ENCODE peak calls at places on chromosome 9, in five cellular contexts. One of them, this sample, is unnamed.

GRCh38 chr9:129398101-129398795 is 220.2 kb upstream of the IER5L start:
- DNase-seq in GM04503: no peak
- DNase-seq in NCI-H1694 treated with DMSO at 0.1 percent for 48 hours: no peak
- DNase-seq in HEK293T: no peak
- DNase-seq in nephron progenitor cell: no peak
- DNase-seq in this sample: no peak

GRCh38 chr9:81825831-81826540 is 102.2 kb upstream of the SPATA31D4 start:
- DNase-seq in GM04503: no peak
- DNase-seq in NCI-H1694 treated with DMSO at 0.1 percent for 48 hours: no peak
- DNase-seq in HEK293T: no peak
- DNase-seq in nephron progenitor cell: no peak
- DNase-seq in this sample: no peak

GRCh38 chr9:132356276-132356924 is 1.6 kb upstream of the SETX start:
- DNase-seq in GM04503: no peak
- DNase-seq in NCI-H1694 treated with DMSO at 0.1 percent for 48 hours: no peak
- DNase-seq in HEK293T: no peak
- DNase-seq in nephron progenitor cell: no peak
- DNase-seq in this sample: no peak

GRCh38 chr9:99660191-99660636 is 161.5 kb upstream of the NR4A3 start:
- DNase-seq in GM04503: no peak
- DNase-seq in NCI-H1694 treated with DMSO at 0.1 percent for 48 hours: peak
- DNase-seq in HEK293T: no peak
- DNase-seq in nephron progenitor cell: no peak
- DNase-seq in this sample: no peak

GRCh38 chr9:87387351-87388055 is 110.2 kb upstream of the DAPK1 start:
- DNase-seq in GM04503: no peak
- DNase-seq in NCI-H1694 treated with DMSO at 0.1 percent for 48 hours: no peak
- DNase-seq in HEK293T: no peak
- DNase-seq in nephron progenitor cell: no peak
- DNase-seq in this sample: no peak

GRCh38 chr9:16180546-16180945 is 627.7 kb downstream of the CCDC171 start:
- DNase-seq in GM04503: peak
- DNase-seq in NCI-H1694 treated with DMSO at 0.1 percent for 48 hours: no peak
- DNase-seq in HEK293T: no peak
- DNase-seq in nephron progenitor cell: no peak
- DNase-seq in this sample: no peak

GRCh38 chr9:127520941-127521918 is 69.9 kb downstream of the LRSAM1 start:
- DNase-seq in GM04503: no peak
- DNase-seq in NCI-H1694 treated with DMSO at 0.1 percent for 48 hours: no peak
- DNase-seq in HEK293T: no peak
- DNase-seq in nephron progenitor cell: peak
- DNase-seq in this sample: peak

GRCh38 chr9:109194157-109194556 is 27.1 kb upstream of the FRRS1L start:
- DNase-seq in GM04503: no peak
- DNase-seq in NCI-H1694 treated with DMSO at 0.1 percent for 48 hours: no peak
- DNase-seq in HEK293T: no peak
- DNase-seq in nephron progenitor cell: no peak
- DNase-seq in this sample: no peak

GRCh38 chr9:121634329-121634784 is 17.1 kb upstream of the DAB2IP start:
- DNase-seq in GM04503: no peak
- DNase-seq in NCI-H1694 treated with DMSO at 0.1 percent for 48 hours: no peak
- DNase-seq in HEK293T: no peak
- DNase-seq in nephron progenitor cell: no peak
- DNase-seq in this sample: no peak

GRCh38 chr9:89078860-89079259 is 87.6 kb downstream of the S1PR3 start:
- DNase-seq in GM04503: peak
- DNase-seq in NCI-H1694 treated with DMSO at 0.1 percent for 48 hours: no peak
- DNase-seq in HEK293T: no peak
- DNase-seq in nephron progenitor cell: no peak
- DNase-seq in this sample: peak

GRCh38 chr9:127032256-127032655 is 90.2 kb downstream of the ANGPTL2 start:
- DNase-seq in GM04503: no peak
- DNase-seq in NCI-H1694 treated with DMSO at 0.1 percent for 48 hours: no peak
- DNase-seq in HEK293T: no peak
- DNase-seq in nephron progenitor cell: no peak
- DNase-seq in this sample: no peak

GRCh38 chr9:110427497-110428104 is 89.9 kb upstream of the TXNDC8 start:
- DNase-seq in GM04503: no peak
- DNase-seq in NCI-H1694 treated with DMSO at 0.1 percent for 48 hours: peak
- DNase-seq in HEK293T: peak
- DNase-seq in nephron progenitor cell: peak
- DNase-seq in this sample: no peak

GRCh38 chr9:90299963-90300362 is 342.7 kb downstream of the DIRAS2 start:
- DNase-seq in GM04503: no peak
- DNase-seq in NCI-H1694 treated with DMSO at 0.1 percent for 48 hours: no peak
- DNase-seq in HEK293T: no peak
- DNase-seq in nephron progenitor cell: no peak
- DNase-seq in this sample: no peak

GRCh38 chr9:93186151-93186715 is 2.3 kb downstream of the WNK2 start:
- DNase-seq in GM04503: no peak
- DNase-seq in NCI-H1694 treated with DMSO at 0.1 percent for 48 hours: no peak
- DNase-seq in HEK293T: no peak
- DNase-seq in nephron progenitor cell: no peak
- DNase-seq in this sample: no peak

GRCh38 chr9:92384373-92384772 is 20.0 kb downstream of the OGN start:
- DNase-seq in GM04503: no peak
- DNase-seq in NCI-H1694 treated with DMSO at 0.1 percent for 48 hours: no peak
- DNase-seq in HEK293T: no peak
- DNase-seq in nephron progenitor cell: no peak
- DNase-seq in this sample: no peak

GRCh38 chr9:123353041-123353440 is 3.0 kb upstream of the CRB2 start:
- DNase-seq in GM04503: no peak
- DNase-seq in NCI-H1694 treated with DMSO at 0.1 percent for 48 hours: no peak
- DNase-seq in HEK293T: no peak
- DNase-seq in nephron progenitor cell: no peak
- DNase-seq in this sample: no peak

GRCh38 chr9:21326526-21327139 is 8.6 kb downstream of the KLHL9 start:
- DNase-seq in GM04503: no peak
- DNase-seq in NCI-H1694 treated with DMSO at 0.1 percent for 48 hours: peak
- DNase-seq in HEK293T: peak
- DNase-seq in nephron progenitor cell: peak
- DNase-seq in this sample: no peak

GRCh38 chr9:20753761-20754160 is 69.7 kb downstream of the FOCAD start:
- DNase-seq in GM04503: peak
- DNase-seq in NCI-H1694 treated with DMSO at 0.1 percent for 48 hours: no peak
- DNase-seq in HEK293T: no peak
- DNase-seq in nephron progenitor cell: no peak
- DNase-seq in this sample: no peak

GRCh38 chr9:92501671-92502393 is 19.5 kb upstream of the ASPN start:
- DNase-seq in GM04503: peak
- DNase-seq in NCI-H1694 treated with DMSO at 0.1 percent for 48 hours: no peak
- DNase-seq in HEK293T: peak
- DNase-seq in nephron progenitor cell: no peak
- DNase-seq in this sample: no peak

GRCh38 chr9:2816476-2817141 is 27.3 kb downstream of the PUM3 start:
- DNase-seq in GM04503: no peak
- DNase-seq in NCI-H1694 treated with DMSO at 0.1 percent for 48 hours: no peak
- DNase-seq in HEK293T: no peak
- DNase-seq in nephron progenitor cell: no peak
- DNase-seq in this sample: no peak

This sample was measured in HFF-Myc.